ENCODE peak calls at places on chromosomes 3 and 15, in ten cellular contexts. C is NCI-H146; T is activated CD4-positive, alpha-beta T cell treated with anti-CD3 and anti-CD28 coated beads for 48 hours; S is activated T-cell treated with anti-CD3 and anti-CD28 coated beads for 24 hours; E is SW 1271; W is GM06990; Q is activated CD8-positive, alpha-beta memory T cell treated with anti-CD3 and anti-CD28 coated beads for 48 hours; U is Peyer's patch; K is adrenal gland; J is DMS79. G is an unnamed sample.

GRCh38 chr15:88648357-88649214 is 9.8 kb downstream of the ISG20 start:
- DNase-seq in W (no peak), T (peak), J (no peak), S (no peak), E (no peak), C (no peak), U (peak), K (peak), Q (no peak), G (peak)

GRCh38 chr3:183252973-183253363 is at the start of gene B3GNT5:
- DNase-seq in Q (no peak), T (peak), E (no peak), W (no peak), S (no peak), K (no peak), J (peak), U (peak), C (peak), G (peak)

GRCh38 chr3:138440596-138440995 is 6.2 kb downstream of the ESYT3 start:
- DNase-seq in C (no peak), U (no peak), E (no peak), Q (no peak), S (no peak), J (no peak), T (no peak), K (no peak), W (no peak), G (no peak)

GRCh38 chr15:76339302-76340197 is 3.0 kb downstream of the ISL2 start:
- DNase-seq in W (peak), K (no peak), T (no peak), E (no peak), Q (no peak), C (peak), S (no peak), U (no peak), J (no peak), G (no peak)

GRCh38 chr15:73906346-73907017 is 19.8 kb upstream of the LOXL1 start:
- DNase-seq in U (no peak), C (no peak), E (no peak), S (no peak), K (no peak), W (no peak), Q (no peak), J (no peak), T (no peak), G (peak)

GRCh38 chr3:48607519-48607918 is 1.9 kb downstream of the UQCRC1 start:
- DNase-seq in Q (no peak), S (no peak), K (no peak), E (no peak), U (no peak), W (no peak), C (no peak), T (peak), J (no peak), G (no peak)

GRCh38 chr3:63945558-63946096 is 33.4 kb upstream of the SCAANT1 start:
- DNase-seq in E (no peak), U (no peak), C (no peak), J (no peak), W (no peak), S (no peak), K (no peak), Q (no peak), T (no peak), G (no peak)

GRCh38 chr3:9600597-9600996 is 47.0 kb upstream of the LHFPL4 start:
- DNase-seq in S (no peak), E (no peak), Q (peak), C (peak), J (peak), T (peak), K (peak), W (no peak), U (no peak), G (no peak)

GRCh38 chr3:42544492-42545283 is 37.1 kb downstream of the SEC22C start:
- DNase-seq in C (peak), J (peak), S (no peak), T (no peak), Q (no peak), E (no peak), W (no peak), K (no peak), U (no peak), G (no peak)

GRCh38 chr3:4785551-4785950 is 193.7 kb upstream of the BHLHE40 start:
- DNase-seq in J (no peak), W (no peak), C (no peak), E (no peak), S (no peak), K (no peak), T (no peak), Q (no peak), U (no peak), G (no peak)

GRCh38 chr3:17132286-17133115 is 247.7 kb downstream of the PLCL2 start:
- DNase-seq in T (no peak), J (no peak), C (no peak), U (no peak), S (no peak), W (no peak), Q (no peak), K (no peak), E (no peak), G (no peak)

GRCh38 chr3:182092662-182093262 is 381.0 kb downstream of the SOX2 start:
- DNase-seq in U (no peak), K (no peak), J (no peak), E (no peak), Q (no peak), S (no peak), W (peak), T (no peak), C (peak), G (no peak)

GRCh38 chr3:195226900-195227447 is 44.0 kb downstream of the XXYLT1 start:
- DNase-seq in W (no peak), S (no peak), E (no peak), K (no peak), C (no peak), U (peak), Q (no peak), J (no peak), T (peak), G (peak)

GRCh38 chr3:73924063-73924462 is 299.3 kb upstream of the PDZRN3 start:
- DNase-seq in T (no peak), U (no peak), W (no peak), S (no peak), K (no peak), Q (no peak), J (no peak), C (no peak), E (no peak), G (no peak)

GRCh38 chr3:64138656-64139375 is 86.5 kb downstream of the PRICKLE2 start:
- DNase-seq in K (no peak), E (no peak), W (no peak), J (no peak), S (no peak), C (no peak), U (no peak), Q (no peak), T (no peak), G (no peak)

GRCh38 chr3:146747928-146748327 is 142.8 kb upstream of the PLSCR5 start:
- DNase-seq in T (no peak), Q (no peak), U (no peak), W (no peak), K (no peak), J (no peak), E (no peak), S (no peak), C (peak), G (no peak)

GRCh38 chr3:104460477-104461406 is 906.0 kb upstream of the ALCAM start:
- DNase-seq in E (no peak), U (no peak), C (no peak), W (no peak), T (no peak), K (no peak), Q (no peak), S (no peak), J (no peak), G (no peak)

GRCh38 chr15:89998923-89999675 is 2.0 kb upstream of the ZNF710 start:
- DNase-seq in J (no peak), C (no peak), Q (no peak), E (no peak), T (peak), K (no peak), U (no peak), S (no peak), W (no peak), G (no peak)

GRCh38 chr15:98690272-98690671 is 41.9 kb downstream of the IGF1R start:
- DNase-seq in Q (no peak), J (no peak), E (no peak), C (no peak), K (no peak), U (no peak), S (no peak), T (no peak), W (no peak), G (no peak)

GRCh38 chr15:60713096-60714084 is 234.4 kb upstream of the ICE2 start:
- DNase-seq in E (no peak), K (no peak), T (no peak), Q (no peak), C (no peak), U (no peak), W (no peak), J (no peak), S (no peak), G (no peak)

GRCh38 chr15:48963524-48964113 is at the start of gene SHC4:
- DNase-seq in E (no peak), W (no peak), K (peak), S (no peak), C (peak), Q (no peak), J (peak), U (no peak), T (no peak), G (no peak)

GRCh38 chr3:14863324-14864100 is 44.8 kb downstream of the FGD5 start:
- DNase-seq in C (no peak), W (no peak), Q (no peak), U (no peak), J (no peak), K (no peak), E (no peak), T (no peak), S (no peak), G (peak)

GRCh38 chr3:71129611-71130515 is 453.7 kb downstream of the FOXP1 start:
- DNase-seq in S (peak), J (no peak), K (peak), T (no peak), Q (no peak), U (no peak), C (peak), E (no peak), W (no peak), G (no peak)

GRCh38 chr3:71784914-71785593 is at the start of gene PROK2:
- DNase-seq in E (no peak), K (no peak), C (peak), U (no peak), J (no peak), Q (peak), T (peak), W (no peak), S (peak), G (peak)

GRCh38 chr3:189961525-189962161 is 159.1 kb downstream of the P3H2 start:
- DNase-seq in S (peak), C (peak), U (peak), E (peak), W (peak), J (peak), T (peak), K (peak), Q (peak), G (peak)